ENCODE peak calls at places on chromosomes 7 and 10, in eight cellular contexts. E is BJ, N is AG09309, Q is GM06990, F is psoas muscle, P is fibroblast of lung, Y is astrocyte, B is GM12865. Z is an unnamed sample.

GRCh38 chr10:114575417-114576131 is 82.5 kb downstream of the ABLIM1 start:
- DNase-seq in E (no peak), N (no peak), Q (no peak), F (no peak), P (peak), Y (peak), B (no peak), Z (no peak)

GRCh38 chr10:68871105-68871711 is 29.9 kb upstream of the DDX50 start:
- DNase-seq in E (no peak), N (no peak), Q (no peak), F (no peak), P (peak), Y (peak), B (no peak), Z (peak)

GRCh38 chr7:158084555-158084954 is 503.1 kb downstream of the PTPRN2 start:
- DNase-seq in E (no peak), N (no peak), Q (no peak), F (no peak), P (no peak), Y (no peak), B (no peak), Z (no peak)

GRCh38 chr10:3126741-3127342 is 45.7 kb downstream of the PITRM1 start:
- DNase-seq in E (no peak), N (no peak), Q (no peak), F (peak), P (peak), Y (no peak), B (no peak), Z (no peak)

GRCh38 chr7:26155531-26156375 is 3.8 kb downstream of the NFE2L3 start:
- DNase-seq in E (no peak), N (peak), Q (no peak), F (no peak), P (peak), Y (peak), B (peak), Z (peak)

GRCh38 chr10:62239994-62240393 is 28.6 kb downstream of the RTKN2 start:
- DNase-seq in E (no peak), N (peak), Q (no peak), F (no peak), P (no peak), Y (peak), B (no peak), Z (peak)

GRCh38 chr7:140607441-140607989 is 33.1 kb downstream of the DENND2A start:
- DNase-seq in E (no peak), N (no peak), Q (no peak), F (peak), P (peak), Y (peak), B (no peak), Z (peak)

GRCh38 chr10:3693031-3693714 is 91.8 kb downstream of the KLF6 start:
- DNase-seq in E (no peak), N (no peak), Q (no peak), F (no peak), P (peak), Y (no peak), B (no peak), Z (no peak)

GRCh38 chr7:136677456-136678365 is 190.7 kb upstream of the CHRM2 start:
- DNase-seq in E (peak), N (no peak), Q (no peak), F (no peak), P (peak), Y (peak), B (peak), Z (peak)

GRCh38 chr10:109696981-109697775 is 226.1 kb downstream of the XPNPEP1 start:
- DNase-seq in E (no peak), N (no peak), Q (no peak), F (no peak), P (no peak), Y (no peak), B (no peak), Z (no peak)

GRCh38 chr10:99770408-99771045 is 11.9 kb upstream of the ABCC2 start:
- DNase-seq in E (no peak), N (no peak), Q (no peak), F (no peak), P (no peak), Y (no peak), B (no peak), Z (no peak)

GRCh38 chr10:99767901-99768300 is 14.5 kb upstream of the ABCC2 start:
- DNase-seq in E (no peak), N (no peak), Q (no peak), F (no peak), P (no peak), Y (no peak), B (no peak), Z (no peak)

GRCh38 chr10:99765672-99766071 is 16.8 kb upstream of the ABCC2 start:
- DNase-seq in E (no peak), N (no peak), Q (no peak), F (no peak), P (no peak), Y (no peak), B (peak), Z (no peak)

GRCh38 chr10:99768430-99769011 is 13.9 kb upstream of the ABCC2 start:
- DNase-seq in E (no peak), N (no peak), Q (no peak), F (no peak), P (peak), Y (peak), B (no peak), Z (peak)

GRCh38 chr10:99766282-99766681 is 16.2 kb upstream of the ABCC2 start:
- DNase-seq in E (no peak), N (no peak), Q (no peak), F (no peak), P (no peak), Y (no peak), B (peak), Z (no peak)
- H3K4me3 ChIP-seq in E (no peak), N (no peak), Q (no peak), F (no peak), P (no peak), Y (no peak), B (no peak), Z (no peak)

GRCh38 chr10:70198696-70199466 is 28.6 kb upstream of the SAR1A start:
- DNase-seq in E (no peak), N (no peak), Q (no peak), F (no peak), P (no peak), Y (no peak), B (no peak), Z (no peak)
- TF ChIP-seq CTCF in E (no peak), N (no peak), Q (no peak), F (no peak), P (no peak), Y (no peak), B (no peak), Z (no peak)

DNA sequence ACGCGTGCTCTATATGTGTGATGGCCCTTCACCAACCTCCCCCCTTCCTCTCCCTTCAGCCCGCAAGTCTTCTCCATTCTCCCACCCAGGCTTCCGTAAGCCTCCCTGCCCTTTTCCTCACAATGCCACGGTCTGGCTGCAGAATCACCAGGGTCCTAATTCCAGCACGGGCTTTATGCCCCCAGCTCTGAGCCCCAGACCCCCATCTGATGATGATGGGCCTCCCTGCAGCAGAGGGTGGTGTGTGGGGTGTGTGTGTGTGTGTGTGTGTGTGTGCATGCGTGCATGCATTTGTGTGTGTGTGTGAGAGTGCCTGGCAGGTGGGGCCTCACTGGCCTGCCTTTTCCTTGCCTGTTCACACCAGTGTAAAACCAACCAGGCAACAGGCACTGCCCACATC is 109.9 kb downstream of the OAT start:
- DNase-seq in E (no peak), N (no peak), Q (no peak), F (no peak), P (no peak), Y (no peak), B (no peak), Z (no peak)
- H3K4me3 ChIP-seq in E (no peak), N (no peak), Q (no peak), F (no peak), P (no peak), Y (no peak), B (no peak), Z (no peak)

DNA sequence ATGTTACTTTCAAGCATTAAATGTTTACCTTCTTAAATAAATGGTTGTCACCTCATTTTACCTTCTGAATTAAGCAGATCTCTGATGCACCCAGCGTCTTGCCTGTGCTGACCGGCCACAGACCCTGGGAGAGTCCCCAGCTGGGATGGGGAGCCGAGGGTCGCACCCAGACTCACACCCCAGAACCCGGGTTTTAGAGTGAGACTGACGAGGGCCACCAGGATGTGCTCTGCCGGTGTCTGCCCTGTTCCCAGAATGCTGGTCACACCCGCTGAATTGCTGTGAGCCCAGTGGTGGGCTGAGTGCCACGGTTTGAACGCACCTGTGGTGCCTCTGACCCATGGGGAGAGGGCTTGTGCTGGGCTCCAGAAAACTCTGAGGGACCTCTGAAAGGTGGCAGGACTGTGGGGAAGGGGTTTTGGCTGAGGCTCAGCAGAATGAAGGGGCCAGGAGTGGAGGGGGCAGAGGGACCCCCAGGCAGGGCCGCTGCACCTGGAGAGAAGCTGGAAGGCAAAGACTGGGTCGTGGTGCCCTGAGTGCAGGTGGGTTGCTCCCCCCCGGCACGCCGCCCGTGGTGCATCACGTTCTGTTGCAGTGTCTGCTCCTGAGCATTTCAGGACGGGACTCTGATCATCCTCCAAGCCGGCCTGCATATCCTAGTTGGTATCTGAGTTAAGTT is 39.2 kb downstream of the INPP5A start:
- DNase-seq in E (no peak), N (no peak), Q (no peak), F (no peak), P (no peak), Y (no peak), B (no peak), Z (no peak)
- TF ChIP-seq CTCF in E (no peak), N (no peak), Q (no peak), F (no peak), P (no peak), Y (no peak), B (no peak), Z (no peak)

DNA sequence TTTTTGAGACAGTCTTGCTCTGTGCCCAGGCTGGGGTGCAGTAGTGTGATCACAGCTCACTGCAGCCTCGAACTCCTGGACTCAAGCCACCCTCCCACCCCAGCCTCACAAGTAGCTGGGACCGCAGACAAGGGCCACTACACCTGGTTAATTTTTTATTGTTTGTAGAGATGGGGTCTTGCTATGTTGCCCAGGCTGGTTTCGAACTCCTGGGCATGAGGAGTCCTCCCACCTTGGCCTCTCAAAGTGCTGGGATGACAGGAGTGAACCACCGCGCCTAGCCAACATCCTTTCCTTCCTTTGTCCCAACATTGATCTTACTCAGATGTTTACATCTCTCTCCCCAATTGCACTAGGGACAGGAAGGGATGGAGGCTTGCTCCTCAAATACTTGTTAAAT is 3.3 kb downstream of the GTF2IRD1 start:
- DNase-seq in E (no peak), N (no peak), Q (no peak), F (no peak), P (no peak), Y (no peak), B (no peak), Z (no peak)
- H3K4me3 ChIP-seq in E (no peak), N (no peak), Q (no peak), F (no peak), P (no peak), Y (no peak), B (no peak), Z (no peak)

DNA sequence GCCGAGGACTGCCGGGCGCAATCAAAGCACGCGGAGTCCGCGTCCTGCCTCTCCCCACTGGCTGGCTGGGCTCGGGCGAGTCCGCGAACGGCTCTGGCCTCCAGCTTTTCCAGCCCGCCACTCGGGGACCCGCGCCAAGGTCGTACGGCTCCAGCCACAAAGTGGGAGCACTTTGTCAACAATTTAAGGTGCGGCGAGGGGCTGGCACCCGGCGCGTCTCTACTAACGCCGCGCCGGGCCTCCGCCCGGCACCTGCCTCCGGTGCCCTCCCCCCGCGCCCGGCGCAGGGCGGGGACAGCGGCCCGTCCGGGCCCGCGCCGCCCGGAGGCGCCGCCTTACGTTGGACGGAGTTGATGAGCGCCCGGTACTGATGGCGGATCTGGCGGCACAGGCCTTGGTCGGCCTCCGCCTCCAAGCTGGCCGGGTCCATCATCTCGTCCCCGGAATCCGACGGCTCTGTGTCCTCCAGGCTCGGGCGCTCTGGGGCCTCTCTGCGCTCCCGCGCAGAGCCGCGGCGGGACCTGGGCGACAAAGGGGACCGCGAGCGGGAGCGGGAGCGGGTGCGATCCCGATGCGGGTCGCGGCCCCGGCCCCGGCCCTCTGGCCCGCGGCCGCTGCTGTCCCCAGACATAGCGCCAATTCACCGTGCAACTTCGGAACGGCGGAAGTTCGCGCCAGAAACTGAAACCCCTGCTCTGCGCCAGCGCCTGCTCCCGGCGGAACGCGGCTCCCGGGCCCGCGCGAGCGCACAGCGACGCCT is at the start of gene NSMCE4A:
- DNase-seq in E (no peak), N (no peak), Q (peak), F (peak), P (peak), Y (peak), B (peak), Z (peak)
- TF ChIP-seq CTCF in E (no peak), N (peak), Q (no peak), F (no peak), P (peak), Y (no peak), B (peak), Z (no peak)

GRCh38 chr7:32036557-32036956 is 33.6 kb downstream of the PDE1C start:
- DNase-seq in E (no peak), N (no peak), Q (peak), F (no peak), P (peak), Y (peak), B (peak), Z (peak)
- H3K4me3 ChIP-seq in E (no peak), N (no peak), Q (no peak), F (no peak), P (no peak), Y (no peak), B (no peak), Z (no peak)

GRCh38 chr10:69973678-69974077 is 79.0 kb upstream of the MACROH2A2 start:
- DNase-seq in E (no peak), N (no peak), Q (no peak), F (no peak), P (no peak), Y (no peak), B (no peak), Z (no peak)

GRCh38 chr10:69976795-69977546 is 75.7 kb upstream of the MACROH2A2 start:
- DNase-seq in E (no peak), N (no peak), Q (no peak), F (no peak), P (no peak), Y (no peak), B (no peak), Z (no peak)

GRCh38 chr10:69979177-69979576 is 73.5 kb upstream of the MACROH2A2 start:
- DNase-seq in E (no peak), N (no peak), Q (no peak), F (no peak), P (no peak), Y (no peak), B (no peak), Z (no peak)

GRCh38 chr10:69972951-69973350 is 79.7 kb upstream of the MACROH2A2 start:
- DNase-seq in E (peak), N (peak), Q (no peak), F (no peak), P (peak), Y (peak), B (no peak), Z (peak)

GRCh38 chr10:69974551-69975155 is 78.0 kb upstream of the MACROH2A2 start:
- DNase-seq in E (peak), N (peak), Q (no peak), F (no peak), P (peak), Y (peak), B (no peak), Z (peak)
- TF ChIP-seq CTCF in E (no peak), N (no peak), Q (no peak), F (no peak), P (no peak), Y (no peak), B (no peak), Z (no peak)

GRCh38 chr7:155762639-155763038 is 49.6 kb downstream of the SHH start:
- DNase-seq in E (no peak), N (no peak), Q (no peak), F (no peak), P (no peak), Y (no peak), B (no peak), Z (peak)

GRCh38 chr7:155765458-155765857 is 46.8 kb downstream of the SHH start:
- DNase-seq in E (no peak), N (no peak), Q (no peak), F (no peak), P (no peak), Y (no peak), B (no peak), Z (no peak)

GRCh38 chr7:155763122-155763521 is 49.1 kb downstream of the SHH start:
- DNase-seq in E (no peak), N (no peak), Q (no peak), F (no peak), P (no peak), Y (no peak), B (no peak), Z (no peak)

GRCh38 chr7:155763721-155764431 is 48.4 kb downstream of the SHH start:
- DNase-seq in E (no peak), N (no peak), Q (peak), F (no peak), P (peak), Y (peak), B (peak), Z (peak)

DNA sequence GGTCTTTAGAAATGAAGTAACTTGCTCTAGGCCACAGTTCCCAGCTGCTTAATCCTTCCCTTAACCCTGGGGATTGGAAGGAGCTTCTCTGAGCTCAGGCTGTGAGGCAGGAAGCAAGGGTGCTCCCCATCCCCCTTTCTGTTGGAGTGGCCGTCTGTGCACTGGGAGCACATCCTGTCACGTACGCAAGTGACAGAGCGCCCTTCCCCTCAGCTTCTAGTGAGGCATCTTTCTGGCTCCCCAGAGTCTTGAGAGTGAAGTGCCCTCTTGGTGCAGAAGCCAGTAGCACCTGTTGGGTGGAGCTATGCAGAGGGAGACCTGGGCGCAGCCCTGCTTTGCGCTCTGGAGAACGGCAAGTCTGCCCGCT is 47.8 kb downstream of the SHH start:
- DNase-seq in E (no peak), N (no peak), Q (no peak), F (no peak), P (no peak), Y (no peak), B (no peak), Z (no peak)
- H3K4me3 ChIP-seq in E (no peak), N (no peak), Q (no peak), F (no peak), P (no peak), Y (no peak), B (no peak), Z (no peak)